ENCODE peak calls at places on chromosomes 7 and 10, in nine cellular contexts. One of them, this sample, is unnamed.

GRCh38 chr10:101273736-101274135 is 44.5 kb upstream of the LBX1 start:
- DNase-seq in stimulated activated CD8-positive, alpha-beta memory T cell treated with anti-CD3 and anti-CD28 coated beads, Interleukin-15, amount 100 ng/mL, for 24 hours: no peak
- DNase-seq in NCI-H2171 treated with DMSO at 0.1 percent for 48 hours: no peak
- DNase-seq in left cardiac atrium: no peak
- DNase-seq in heart left ventricle: no peak
- DNase-seq in A172: no peak
- DNase-seq in cardiac septum: no peak
- DNase-seq in lower lobe of right lung: no peak
- DNase-seq in naive thymus-derived CD8-positive, alpha-beta T cell: no peak
- DNase-seq in this sample: no peak

GRCh38 chr10:69839696-69840345 is 38.1 kb downstream of the COL13A1 start:
- DNase-seq in stimulated activated CD8-positive, alpha-beta memory T cell treated with anti-CD3 and anti-CD28 coated beads, Interleukin-15, amount 100 ng/mL, for 24 hours: no peak
- DNase-seq in NCI-H2171 treated with DMSO at 0.1 percent for 48 hours: no peak
- DNase-seq in left cardiac atrium: no peak
- DNase-seq in heart left ventricle: no peak
- DNase-seq in A172: peak
- DNase-seq in cardiac septum: no peak
- DNase-seq in lower lobe of right lung: no peak
- DNase-seq in naive thymus-derived CD8-positive, alpha-beta T cell: no peak
- DNase-seq in this sample: no peak

GRCh38 chr7:123828805-123829204 is 16.2 kb upstream of the HYAL4 start:
- DNase-seq in stimulated activated CD8-positive, alpha-beta memory T cell treated with anti-CD3 and anti-CD28 coated beads, Interleukin-15, amount 100 ng/mL, for 24 hours: no peak
- DNase-seq in NCI-H2171 treated with DMSO at 0.1 percent for 48 hours: no peak
- DNase-seq in left cardiac atrium: no peak
- DNase-seq in heart left ventricle: no peak
- DNase-seq in A172: no peak
- DNase-seq in cardiac septum: no peak
- DNase-seq in lower lobe of right lung: no peak
- DNase-seq in naive thymus-derived CD8-positive, alpha-beta T cell: no peak
- DNase-seq in this sample: no peak

GRCh38 chr7:157523371-157523765 is 186.6 kb downstream of the DNAJB6 start:
- DNase-seq in stimulated activated CD8-positive, alpha-beta memory T cell treated with anti-CD3 and anti-CD28 coated beads, Interleukin-15, amount 100 ng/mL, for 24 hours: no peak
- DNase-seq in NCI-H2171 treated with DMSO at 0.1 percent for 48 hours: no peak
- DNase-seq in left cardiac atrium: no peak
- DNase-seq in heart left ventricle: no peak
- DNase-seq in A172: no peak
- DNase-seq in cardiac septum: peak
- DNase-seq in lower lobe of right lung: no peak
- DNase-seq in naive thymus-derived CD8-positive, alpha-beta T cell: no peak
- DNase-seq in this sample: no peak

GRCh38 chr10:105973252-105973877 is 1191.1 kb downstream of the SORCS1 start:
- DNase-seq in stimulated activated CD8-positive, alpha-beta memory T cell treated with anti-CD3 and anti-CD28 coated beads, Interleukin-15, amount 100 ng/mL, for 24 hours: no peak
- DNase-seq in NCI-H2171 treated with DMSO at 0.1 percent for 48 hours: peak
- DNase-seq in left cardiac atrium: no peak
- DNase-seq in heart left ventricle: no peak
- DNase-seq in A172: no peak
- DNase-seq in cardiac septum: no peak
- DNase-seq in lower lobe of right lung: no peak
- DNase-seq in naive thymus-derived CD8-positive, alpha-beta T cell: no peak
- DNase-seq in this sample: peak

GRCh38 chr10:118793545-118793944 is 38.8 kb upstream of the CACUL1 start:
- DNase-seq in stimulated activated CD8-positive, alpha-beta memory T cell treated with anti-CD3 and anti-CD28 coated beads, Interleukin-15, amount 100 ng/mL, for 24 hours: no peak
- DNase-seq in NCI-H2171 treated with DMSO at 0.1 percent for 48 hours: no peak
- DNase-seq in left cardiac atrium: no peak
- DNase-seq in heart left ventricle: peak
- DNase-seq in A172: no peak
- DNase-seq in cardiac septum: peak
- DNase-seq in lower lobe of right lung: peak
- DNase-seq in naive thymus-derived CD8-positive, alpha-beta T cell: no peak
- DNase-seq in this sample: no peak

GRCh38 chr10:71217266-71218045 is 5.1 kb downstream of the UNC5B start:
- DNase-seq in stimulated activated CD8-positive, alpha-beta memory T cell treated with anti-CD3 and anti-CD28 coated beads, Interleukin-15, amount 100 ng/mL, for 24 hours: no peak
- DNase-seq in NCI-H2171 treated with DMSO at 0.1 percent for 48 hours: peak
- DNase-seq in left cardiac atrium: no peak
- DNase-seq in heart left ventricle: peak
- DNase-seq in A172: peak
- DNase-seq in cardiac septum: no peak
- DNase-seq in lower lobe of right lung: no peak
- DNase-seq in naive thymus-derived CD8-positive, alpha-beta T cell: no peak
- DNase-seq in this sample: no peak

GRCh38 chr7:32890010-32890552 is 1.5 kb downstream of the KBTBD2 start:
- DNase-seq in stimulated activated CD8-positive, alpha-beta memory T cell treated with anti-CD3 and anti-CD28 coated beads, Interleukin-15, amount 100 ng/mL, for 24 hours: no peak
- DNase-seq in NCI-H2171 treated with DMSO at 0.1 percent for 48 hours: peak
- DNase-seq in left cardiac atrium: no peak
- DNase-seq in heart left ventricle: no peak
- DNase-seq in A172: peak
- DNase-seq in cardiac septum: no peak
- DNase-seq in lower lobe of right lung: no peak
- DNase-seq in naive thymus-derived CD8-positive, alpha-beta T cell: no peak
- DNase-seq in this sample: no peak

GRCh38 chr10:114413398-114413797 is 9.1 kb upstream of the AFAP1L2 start:
- DNase-seq in stimulated activated CD8-positive, alpha-beta memory T cell treated with anti-CD3 and anti-CD28 coated beads, Interleukin-15, amount 100 ng/mL, for 24 hours: no peak
- DNase-seq in NCI-H2171 treated with DMSO at 0.1 percent for 48 hours: no peak
- DNase-seq in left cardiac atrium: peak
- DNase-seq in heart left ventricle: peak
- DNase-seq in A172: peak
- DNase-seq in cardiac septum: no peak
- DNase-seq in lower lobe of right lung: peak
- DNase-seq in naive thymus-derived CD8-positive, alpha-beta T cell: no peak
- DNase-seq in this sample: no peak

GRCh38 chr7:23680417-23681405 is 712 bp downstream of the FAM221A start:
- DNase-seq in stimulated activated CD8-positive, alpha-beta memory T cell treated with anti-CD3 and anti-CD28 coated beads, Interleukin-15, amount 100 ng/mL, for 24 hours: no peak
- DNase-seq in NCI-H2171 treated with DMSO at 0.1 percent for 48 hours: peak
- DNase-seq in left cardiac atrium: peak
- DNase-seq in heart left ventricle: peak
- DNase-seq in A172: peak
- DNase-seq in cardiac septum: peak
- DNase-seq in lower lobe of right lung: peak
- DNase-seq in naive thymus-derived CD8-positive, alpha-beta T cell: peak
- DNase-seq in this sample: no peak